ENCODE peak calls at places on chromosome 2, in five cellular contexts. V is H1; K is RPMI8226; U is naive thymus-derived CD8-positive, alpha-beta T cell; N is SIG-M5. Y is an unnamed sample.

GRCh38 chr2:75641587-75641986 is 5.0 kb upstream of the MRPL19 start:
- DNase-seq in V (no peak), K (no peak), U (no peak), N (no peak), Y (peak; percentile 10)

GRCh38 chr2:44245068-44245861 is 30.0 kb upstream of the SLC3A1 start:
- DNase-seq in V (no peak), K (no peak), U (no peak), N (no peak), Y (no peak)

GRCh38 chr2:27185331-27186026 is 26.4 kb upstream of the ATRAID start:
- DNase-seq in V (no peak), K (peak; percentile 76), U (no peak), N (peak; percentile 33), Y (no peak)

GRCh38 chr2:144111443-144111842 is 408.5 kb downstream of the ZEB2 start:
- DNase-seq in V (no peak), K (no peak), U (no peak), N (no peak), Y (no peak)

GRCh38 chr2:104888489-104889245 is 34.8 kb downstream of the POU3F3 start:
- DNase-seq in V (no peak), K (no peak), U (no peak), N (no peak), Y (no peak)

GRCh38 chr2:120734930-120735611 is 597 bp upstream of the GLI2 start:
- DNase-seq in V (peak; percentile 54), K (no peak), U (no peak), N (no peak), Y (no peak)

GRCh38 chr2:189072036-189072435 is 97.9 kb downstream of the COL3A1 start:
- DNase-seq in V (no peak), K (no peak), U (no peak), N (no peak), Y (no peak)

GRCh38 chr2:66555076-66555475 is 120.2 kb downstream of the MEIS1 start:
- DNase-seq in V (no peak), K (no peak), U (no peak), N (no peak), Y (no peak)

GRCh38 chr2:229931241-229931640 is 8.9 kb downstream of the FBXO36 start:
- DNase-seq in V (no peak), K (no peak), U (no peak), N (no peak), Y (no peak)

GRCh38 chr2:86293612-86294011 is 43.8 kb downstream of the REEP1 start:
- DNase-seq in V (no peak), K (no peak), U (no peak), N (no peak), Y (no peak)

GRCh38 chr2:143684731-143685364 is 555.6 kb downstream of the ARHGAP15 start:
- DNase-seq in V (no peak), K (no peak), U (no peak), N (no peak), Y (no peak)

GRCh38 chr2:105299290-105299689 is 30.2 kb downstream of the TGFBRAP1 start:
- DNase-seq in V (no peak), K (no peak), U (no peak), N (no peak), Y (no peak)

GRCh38 chr2:241636182-241636982 is 576 bp downstream of the THAP4 start:
- DNase-seq in V (peak; percentile 65), K (peak; percentile 51), U (peak; percentile 27), N (no peak), Y (peak; percentile 25)

GRCh38 chr2:45184606-45185005 is 175.4 kb upstream of the SIX2 start:
- DNase-seq in V (no peak), K (no peak), U (no peak), N (no peak), Y (no peak)

Y was measured in cerebellum.